ENCODE peak calls at places on chromosome 13, in four cellular contexts. One of them, this sample, is unnamed.

GRCh38 chr13:54643863-54644262 is 1615.2 kb downstream of the OLFM4 start:
- DNase-seq in stimulated activated CD8-positive, alpha-beta memory T cell treated with anti-CD3 and anti-CD28 coated beads, Interleukin-4, amount 100 ng/mL, for 1 hour: no peak
- DNase-seq in CD4-positive, alpha-beta T cell: no peak
- DNase-seq in T follicular helper cell: no peak
- DNase-seq in this sample: no peak

GRCh38 chr13:100534911-100535310 is 53.7 kb downstream of the GGACT start:
- DNase-seq in T follicular helper cell: no peak
- DNase-seq in stimulated activated CD8-positive, alpha-beta memory T cell treated with anti-CD3 and anti-CD28 coated beads, Interleukin-4, amount 100 ng/mL, for 1 hour: no peak
- DNase-seq in CD4-positive, alpha-beta T cell: no peak
- DNase-seq in this sample: no peak

GRCh38 chr13:30918662-30919405 is 12.8 kb downstream of the MEDAG start:
- DNase-seq in CD4-positive, alpha-beta T cell: no peak
- DNase-seq in T follicular helper cell: no peak
- DNase-seq in stimulated activated CD8-positive, alpha-beta memory T cell treated with anti-CD3 and anti-CD28 coated beads, Interleukin-4, amount 100 ng/mL, for 1 hour: no peak
- DNase-seq in this sample: no peak

GRCh38 chr13:81487151-81487550 is 1146.2 kb upstream of the SPRY2 start:
- DNase-seq in T follicular helper cell: no peak
- DNase-seq in CD4-positive, alpha-beta T cell: no peak
- DNase-seq in stimulated activated CD8-positive, alpha-beta memory T cell treated with anti-CD3 and anti-CD28 coated beads, Interleukin-4, amount 100 ng/mL, for 1 hour: no peak
- DNase-seq in this sample: peak

GRCh38 chr13:73945871-73946270 is 188.3 kb downstream of the KLF12 start:
- DNase-seq in CD4-positive, alpha-beta T cell: no peak
- DNase-seq in T follicular helper cell: no peak
- DNase-seq in stimulated activated CD8-positive, alpha-beta memory T cell treated with anti-CD3 and anti-CD28 coated beads, Interleukin-4, amount 100 ng/mL, for 1 hour: no peak
- DNase-seq in this sample: no peak

GRCh38 chr13:43258771-43259170 is 235.4 kb downstream of the DNAJC15 start:
- DNase-seq in CD4-positive, alpha-beta T cell: no peak
- DNase-seq in T follicular helper cell: no peak
- DNase-seq in stimulated activated CD8-positive, alpha-beta memory T cell treated with anti-CD3 and anti-CD28 coated beads, Interleukin-4, amount 100 ng/mL, for 1 hour: no peak
- DNase-seq in this sample: no peak

GRCh38 chr13:99895999-99896695 is 75.4 kb downstream of the ZIC5 start:
- DNase-seq in T follicular helper cell: no peak
- DNase-seq in CD4-positive, alpha-beta T cell: no peak
- DNase-seq in stimulated activated CD8-positive, alpha-beta memory T cell treated with anti-CD3 and anti-CD28 coated beads, Interleukin-4, amount 100 ng/mL, for 1 hour: no peak
- DNase-seq in this sample: no peak

GRCh38 chr13:99388334-99388923 is 81.2 kb upstream of the GPR183 start:
- DNase-seq in T follicular helper cell: no peak
- DNase-seq in stimulated activated CD8-positive, alpha-beta memory T cell treated with anti-CD3 and anti-CD28 coated beads, Interleukin-4, amount 100 ng/mL, for 1 hour: no peak
- DNase-seq in CD4-positive, alpha-beta T cell: no peak
- DNase-seq in this sample: no peak

GRCh38 chr13:41952749-41953148 is 8.2 kb downstream of the VWA8 start:
- DNase-seq in T follicular helper cell: no peak
- DNase-seq in CD4-positive, alpha-beta T cell: no peak
- DNase-seq in stimulated activated CD8-positive, alpha-beta memory T cell treated with anti-CD3 and anti-CD28 coated beads, Interleukin-4, amount 100 ng/mL, for 1 hour: no peak
- DNase-seq in this sample: no peak

GRCh38 chr13:41411536-41411935 is 45.8 kb upstream of the RGCC start:
- DNase-seq in T follicular helper cell: no peak
- DNase-seq in CD4-positive, alpha-beta T cell: no peak
- DNase-seq in stimulated activated CD8-positive, alpha-beta memory T cell treated with anti-CD3 and anti-CD28 coated beads, Interleukin-4, amount 100 ng/mL, for 1 hour: no peak
- DNase-seq in this sample: peak

GRCh38 chr13:113411216-113412023 is 41.9 kb downstream of the ADPRHL1 start:
- DNase-seq in T follicular helper cell: no peak
- DNase-seq in CD4-positive, alpha-beta T cell: no peak
- DNase-seq in stimulated activated CD8-positive, alpha-beta memory T cell treated with anti-CD3 and anti-CD28 coated beads, Interleukin-4, amount 100 ng/mL, for 1 hour: no peak
- DNase-seq in this sample: peak

GRCh38 chr13:31361673-31362072 is 161.9 kb downstream of the B3GLCT start:
- DNase-seq in CD4-positive, alpha-beta T cell: no peak
- DNase-seq in stimulated activated CD8-positive, alpha-beta memory T cell treated with anti-CD3 and anti-CD28 coated beads, Interleukin-4, amount 100 ng/mL, for 1 hour: no peak
- DNase-seq in T follicular helper cell: no peak
- DNase-seq in this sample: peak

This sample was measured in HT1080.